ENCODE peak calls at places on chromosome 2, in ten cellular contexts. One of them, this sample, is unnamed.

GRCh38 chr2:155748126-155748525 is 584.4 kb downstream of the NR4A2 start:
- DNase-seq in adrenal gland: no peak
- DNase-seq in pancreas: no peak
- DNase-seq in transverse colon: no peak
- DNase-seq in Peyer's patch: no peak
- DNase-seq in mammary epithelial cell: no peak
- DNase-seq in AG04450: no peak
- DNase-seq in sigmoid colon: no peak
- DNase-seq in BJ: no peak
- DNase-seq in spleen: no peak
- DNase-seq in this sample: no peak

GRCh38 chr2:168661404-168661869 is 141.0 kb upstream of the NOSTRIN start:
- DNase-seq in mammary epithelial cell: no peak
- DNase-seq in BJ: no peak
- DNase-seq in adrenal gland: no peak
- DNase-seq in Peyer's patch: no peak
- DNase-seq in transverse colon: no peak
- DNase-seq in pancreas: no peak
- DNase-seq in AG04450: no peak
- DNase-seq in sigmoid colon: no peak
- DNase-seq in spleen: no peak
- DNase-seq in this sample: no peak

GRCh38 chr2:23993736-23994269 is 16.1 kb upstream of the MFSD2B start:
- DNase-seq in pancreas: no peak
- DNase-seq in transverse colon: no peak
- DNase-seq in mammary epithelial cell: no peak
- DNase-seq in adrenal gland: peak
- DNase-seq in spleen: no peak
- DNase-seq in sigmoid colon: no peak
- DNase-seq in AG04450: no peak
- DNase-seq in Peyer's patch: no peak
- DNase-seq in BJ: no peak
- DNase-seq in this sample: no peak

GRCh38 chr2:45568935-45569334 is 42.1 kb downstream of the SRBD1 start:
- DNase-seq in BJ: no peak
- DNase-seq in pancreas: no peak
- DNase-seq in transverse colon: no peak
- DNase-seq in adrenal gland: no peak
- DNase-seq in spleen: no peak
- DNase-seq in Peyer's patch: no peak
- DNase-seq in AG04450: no peak
- DNase-seq in sigmoid colon: no peak
- DNase-seq in mammary epithelial cell: peak
- DNase-seq in this sample: no peak

GRCh38 chr2:101832114-101832513 is 134.6 kb downstream of the MAP4K4 start:
- DNase-seq in BJ: no peak
- DNase-seq in mammary epithelial cell: no peak
- DNase-seq in adrenal gland: no peak
- DNase-seq in Peyer's patch: no peak
- DNase-seq in AG04450: no peak
- DNase-seq in pancreas: no peak
- DNase-seq in transverse colon: no peak
- DNase-seq in spleen: no peak
- DNase-seq in sigmoid colon: no peak
- DNase-seq in this sample: no peak

GRCh38 chr2:239477606-239478005 is 76.8 kb upstream of the HDAC4 start:
- DNase-seq in sigmoid colon: no peak
- DNase-seq in mammary epithelial cell: no peak
- DNase-seq in AG04450: no peak
- DNase-seq in spleen: peak
- DNase-seq in pancreas: no peak
- DNase-seq in transverse colon: no peak
- DNase-seq in Peyer's patch: no peak
- DNase-seq in adrenal gland: no peak
- DNase-seq in BJ: no peak
- DNase-seq in this sample: no peak

GRCh38 chr2:237473474-237474453 is 13.3 kb upstream of the MLPH start:
- DNase-seq in AG04450: no peak
- DNase-seq in mammary epithelial cell: peak
- DNase-seq in transverse colon: no peak
- DNase-seq in adrenal gland: no peak
- DNase-seq in BJ: no peak
- DNase-seq in spleen: no peak
- DNase-seq in pancreas: no peak
- DNase-seq in Peyer's patch: no peak
- DNase-seq in sigmoid colon: peak
- DNase-seq in this sample: no peak

GRCh38 chr2:29376541-29376940 is 261.3 kb downstream of the CLIP4 start:
- DNase-seq in AG04450: no peak
- DNase-seq in BJ: no peak
- DNase-seq in pancreas: no peak
- DNase-seq in sigmoid colon: no peak
- DNase-seq in spleen: no peak
- DNase-seq in transverse colon: no peak
- DNase-seq in mammary epithelial cell: no peak
- DNase-seq in Peyer's patch: no peak
- DNase-seq in adrenal gland: no peak
- DNase-seq in this sample: no peak

GRCh38 chr2:156329031-156329921 is 3.2 kb downstream of the NR4A2 start:
- DNase-seq in transverse colon: no peak
- DNase-seq in BJ: no peak
- DNase-seq in adrenal gland: no peak
- DNase-seq in sigmoid colon: peak
- DNase-seq in spleen: peak
- DNase-seq in AG04450: no peak
- DNase-seq in Peyer's patch: no peak
- DNase-seq in pancreas: no peak
- DNase-seq in mammary epithelial cell: no peak
- DNase-seq in this sample: no peak

GRCh38 chr2:16022548-16023240 is 82.3 kb downstream of the MYCN start:
- DNase-seq in adrenal gland: no peak
- DNase-seq in AG04450: no peak
- DNase-seq in spleen: no peak
- DNase-seq in sigmoid colon: no peak
- DNase-seq in BJ: no peak
- DNase-seq in transverse colon: no peak
- DNase-seq in pancreas: no peak
- DNase-seq in Peyer's patch: no peak
- DNase-seq in mammary epithelial cell: no peak
- DNase-seq in this sample: no peak

GRCh38 chr2:42345986-42346385 is 15.0 kb downstream of the COX7A2L start:
- DNase-seq in sigmoid colon: no peak
- DNase-seq in pancreas: no peak
- DNase-seq in AG04450: no peak
- DNase-seq in transverse colon: no peak
- DNase-seq in spleen: no peak
- DNase-seq in Peyer's patch: no peak
- DNase-seq in BJ: no peak
- DNase-seq in mammary epithelial cell: no peak
- DNase-seq in adrenal gland: peak
- DNase-seq in this sample: no peak

GRCh38 chr2:28552045-28552823 is 56.4 kb downstream of the PLB1 start:
- DNase-seq in transverse colon: no peak
- DNase-seq in sigmoid colon: no peak
- DNase-seq in BJ: no peak
- DNase-seq in pancreas: no peak
- DNase-seq in mammary epithelial cell: peak
- DNase-seq in adrenal gland: peak
- DNase-seq in AG04450: no peak
- DNase-seq in spleen: no peak
- DNase-seq in Peyer's patch: no peak
- DNase-seq in this sample: peak

GRCh38 chr2:165793161-165793778 is 777 bp downstream of the GALNT3 start:
- DNase-seq in spleen: no peak
- DNase-seq in BJ: no peak
- DNase-seq in transverse colon: peak
- DNase-seq in Peyer's patch: peak
- DNase-seq in pancreas: peak
- DNase-seq in adrenal gland: peak
- DNase-seq in mammary epithelial cell: peak
- DNase-seq in sigmoid colon: no peak
- DNase-seq in AG04450: no peak
- DNase-seq in this sample: no peak

GRCh38 chr2:133200684-133201421 is 367.4 kb downstream of the NCKAP5 start:
- DNase-seq in adrenal gland: peak
- DNase-seq in BJ: peak
- DNase-seq in sigmoid colon: no peak
- DNase-seq in mammary epithelial cell: peak
- DNase-seq in spleen: no peak
- DNase-seq in Peyer's patch: no peak
- DNase-seq in AG04450: peak
- DNase-seq in transverse colon: no peak
- DNase-seq in pancreas: no peak
- DNase-seq in this sample: peak

GRCh38 chr2:111116843-111117665 is 3.7 kb upstream of the BCL2L11 start:
- DNase-seq in Peyer's patch: peak
- DNase-seq in AG04450: no peak
- DNase-seq in BJ: no peak
- DNase-seq in adrenal gland: peak
- DNase-seq in mammary epithelial cell: peak
- DNase-seq in sigmoid colon: peak
- DNase-seq in spleen: peak
- DNase-seq in transverse colon: peak
- DNase-seq in pancreas: peak
- DNase-seq in this sample: peak

GRCh38 chr2:118477111-118477517 is 370.3 kb downstream of the EN1 start:
- DNase-seq in Peyer's patch: no peak
- DNase-seq in spleen: no peak
- DNase-seq in transverse colon: no peak
- DNase-seq in pancreas: no peak
- DNase-seq in sigmoid colon: no peak
- DNase-seq in BJ: no peak
- DNase-seq in mammary epithelial cell: no peak
- DNase-seq in adrenal gland: no peak
- DNase-seq in AG04450: no peak
- DNase-seq in this sample: no peak

GRCh38 chr2:12416600-12416999 is 300.1 kb upstream of the TRIB2 start:
- DNase-seq in transverse colon: peak
- DNase-seq in adrenal gland: peak
- DNase-seq in mammary epithelial cell: no peak
- DNase-seq in Peyer's patch: no peak
- DNase-seq in AG04450: no peak
- DNase-seq in pancreas: peak
- DNase-seq in sigmoid colon: peak
- DNase-seq in BJ: no peak
- DNase-seq in spleen: peak
- DNase-seq in this sample: peak
- TF ChIP-seq CTCF in transverse colon: peak
- TF ChIP-seq CTCF in adrenal gland: peak
- TF ChIP-seq CTCF in mammary epithelial cell: peak
- TF ChIP-seq CTCF in Peyer's patch: no peak
- TF ChIP-seq CTCF in AG04450: peak
- TF ChIP-seq CTCF in pancreas: peak
- TF ChIP-seq CTCF in sigmoid colon: no peak
- TF ChIP-seq CTCF in BJ: peak
- TF ChIP-seq CTCF in spleen: peak
- TF ChIP-seq CTCF in this sample: peak

DNA sequence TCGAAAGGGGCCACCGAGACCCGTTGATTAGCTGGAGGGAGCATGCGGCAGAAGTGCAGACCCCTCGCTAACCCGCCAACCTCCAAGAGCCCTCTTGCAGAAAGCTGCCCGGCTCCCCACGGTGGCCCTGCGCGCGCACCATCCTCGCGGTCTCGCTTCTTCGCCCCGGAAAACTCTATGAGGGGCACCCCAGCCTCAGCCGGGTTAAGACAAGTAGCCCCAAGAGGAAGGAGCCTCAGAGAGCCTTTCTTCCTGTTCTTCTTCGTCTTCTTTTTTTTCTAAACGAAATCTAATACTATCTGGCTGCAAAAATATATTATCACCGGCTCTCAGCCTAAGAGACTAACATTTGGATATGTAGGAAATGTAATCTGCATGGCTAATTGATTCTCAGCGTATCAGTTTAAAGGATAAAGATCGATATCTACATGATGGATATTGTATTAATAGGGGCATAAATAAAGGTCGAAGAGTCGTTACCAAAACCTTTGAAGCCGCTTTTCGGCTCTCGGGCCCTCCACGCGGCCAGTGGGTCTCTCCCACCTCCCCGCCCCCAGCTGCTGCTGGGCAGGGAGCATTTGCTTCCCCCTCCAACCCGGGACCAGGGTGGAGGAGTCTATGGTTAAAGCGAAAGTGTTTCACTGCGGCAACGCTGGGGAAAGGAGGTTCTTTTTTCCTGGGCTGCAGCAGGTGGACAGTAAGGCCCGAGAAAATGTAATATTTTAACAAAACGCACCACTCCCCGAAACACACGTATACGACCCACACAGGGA is 6.1 kb upstream of the PAX3 start:
- DNase-seq in AG04450: no peak
- DNase-seq in pancreas: no peak
- DNase-seq in mammary epithelial cell: no peak
- DNase-seq in BJ: no peak
- DNase-seq in Peyer's patch: peak
- DNase-seq in spleen: peak
- DNase-seq in adrenal gland: no peak
- DNase-seq in transverse colon: no peak
- DNase-seq in sigmoid colon: no peak
- DNase-seq in this sample: no peak
- H3K4me3 ChIP-seq in AG04450: peak
- H3K4me3 ChIP-seq in pancreas: no peak
- H3K4me3 ChIP-seq in mammary epithelial cell: peak
- H3K4me3 ChIP-seq in BJ: no peak
- H3K4me3 ChIP-seq in Peyer's patch: peak
- H3K4me3 ChIP-seq in spleen: peak
- H3K4me3 ChIP-seq in adrenal gland: no peak
- H3K4me3 ChIP-seq in transverse colon: peak
- H3K4me3 ChIP-seq in sigmoid colon: peak
- H3K4me3 ChIP-seq in this sample: peak

GRCh38 chr2:241734208-241734466 is 293 bp upstream of the D2HGDH start:
- DNase-seq in mammary epithelial cell: no peak
- DNase-seq in Peyer's patch: no peak
- DNase-seq in spleen: no peak
- DNase-seq in AG04450: no peak
- DNase-seq in transverse colon: no peak
- DNase-seq in pancreas: no peak
- DNase-seq in BJ: no peak
- DNase-seq in adrenal gland: no peak
- DNase-seq in sigmoid colon: no peak
- DNase-seq in this sample: no peak
- TF ChIP-seq CTCF in mammary epithelial cell: no peak
- TF ChIP-seq CTCF in Peyer's patch: no peak
- TF ChIP-seq CTCF in spleen: no peak
- TF ChIP-seq CTCF in AG04450: no peak
- TF ChIP-seq CTCF in transverse colon: no peak
- TF ChIP-seq CTCF in pancreas: no peak
- TF ChIP-seq CTCF in BJ: peak
- TF ChIP-seq CTCF in adrenal gland: no peak
- TF ChIP-seq CTCF in sigmoid colon: no peak
- TF ChIP-seq CTCF in this sample: no peak

GRCh38 chr2:116095636-116096035 is 1653.2 kb downstream of the DPP10 start:
- DNase-seq in Peyer's patch: no peak
- DNase-seq in pancreas: no peak
- DNase-seq in sigmoid colon: no peak
- DNase-seq in BJ: no peak
- DNase-seq in adrenal gland: no peak
- DNase-seq in transverse colon: no peak
- DNase-seq in AG04450: no peak
- DNase-seq in mammary epithelial cell: no peak
- DNase-seq in spleen: no peak
- DNase-seq in this sample: no peak
- H3K4me3 ChIP-seq in Peyer's patch: no peak
- H3K4me3 ChIP-seq in pancreas: no peak
- H3K4me3 ChIP-seq in sigmoid colon: no peak
- H3K4me3 ChIP-seq in BJ: no peak
- H3K4me3 ChIP-seq in adrenal gland: no peak
- H3K4me3 ChIP-seq in transverse colon: no peak
- H3K4me3 ChIP-seq in AG04450: no peak
- H3K4me3 ChIP-seq in mammary epithelial cell: no peak
- H3K4me3 ChIP-seq in spleen: no peak
- H3K4me3 ChIP-seq in this sample: no peak

This sample was measured in AG09309.